ENCODE peak calls at places on chromosomes 16 and 17, in five cellular contexts. C is neuronal stem cell, L is trophoblast cell, P is mesenchymal stem cell, I is H9. Q is an unnamed sample.

GRCh38 chr16:68645494-68646388 is 631 bp downstream of the CDH3 start:
- DNase-seq in C (no peak), L (no peak), P (no peak), I (peak), Q (peak)

GRCh38 chr17:41919165-41919817 is 540 bp upstream of the ACLY start:
- DNase-seq in C (no peak), L (peak), P (no peak), I (peak), Q (peak)

GRCh38 chr17:11807606-11808005 is 189.7 kb downstream of the ZNF18 start:
- DNase-seq in C (no peak), L (no peak), P (no peak), I (no peak), Q (no peak)

GRCh38 chr17:3529817-3530741 is 27.5 kb downstream of the TRPV3 start:
- DNase-seq in C (peak), L (peak), P (no peak), I (peak), Q (no peak)

GRCh38 chr16:3175157-3176153 is 12.5 kb upstream of the OR1F1 start:
- DNase-seq in C (no peak), L (no peak), P (peak), I (peak), Q (peak)

GRCh38 chr16:86928517-86929148 is 350.3 kb downstream of the FOXL1 start:
- DNase-seq in C (no peak), L (no peak), P (peak), I (no peak), Q (no peak)

GRCh38 chr16:52634101-52634500 is 87.2 kb upstream of the TOX3 start:
- DNase-seq in C (no peak), L (no peak), P (no peak), I (no peak), Q (no peak)

GRCh38 chr16:610513-611381 is 20.0 kb upstream of the WFIKKN1 start:
- DNase-seq in C (no peak), L (peak), P (no peak), I (peak), Q (peak)

GRCh38 chr17:61007980-61008379 is 330.3 kb downstream of the BCAS3 start:
- DNase-seq in C (no peak), L (no peak), P (peak), I (peak), Q (no peak)

GRCh38 chr16:22188595-22189442 is 17.3 kb upstream of the EEF2K start:
- DNase-seq in C (no peak), L (peak), P (peak), I (peak), Q (peak)

GRCh38 chr16:53515259-53515658 is 12.2 kb upstream of the AKTIP start:
- DNase-seq in C (no peak), L (peak), P (no peak), I (no peak), Q (no peak)

GRCh38 chr16:79601092-79601977 is 798 bp upstream of the MAF start:
- DNase-seq in C (peak), L (peak), P (peak), I (peak), Q (no peak)

GRCh38 chr16:56726926-56727325 is 3.0 kb upstream of the NUP93 start:
- DNase-seq in C (no peak), L (no peak), P (no peak), I (no peak), Q (no peak)

GRCh38 chr16:56724191-56724590 is 5.7 kb upstream of the NUP93 start:
- DNase-seq in C (no peak), L (no peak), P (no peak), I (no peak), Q (no peak)

GRCh38 chr16:56728027-56728426 is 1.9 kb upstream of the NUP93 start:
- DNase-seq in C (no peak), L (no peak), P (no peak), I (no peak), Q (no peak)

GRCh38 chr16:56729351-56729735 is 586 bp upstream of the NUP93 start:
- DNase-seq in C (no peak), L (no peak), P (no peak), I (no peak), Q (no peak)

DNA sequence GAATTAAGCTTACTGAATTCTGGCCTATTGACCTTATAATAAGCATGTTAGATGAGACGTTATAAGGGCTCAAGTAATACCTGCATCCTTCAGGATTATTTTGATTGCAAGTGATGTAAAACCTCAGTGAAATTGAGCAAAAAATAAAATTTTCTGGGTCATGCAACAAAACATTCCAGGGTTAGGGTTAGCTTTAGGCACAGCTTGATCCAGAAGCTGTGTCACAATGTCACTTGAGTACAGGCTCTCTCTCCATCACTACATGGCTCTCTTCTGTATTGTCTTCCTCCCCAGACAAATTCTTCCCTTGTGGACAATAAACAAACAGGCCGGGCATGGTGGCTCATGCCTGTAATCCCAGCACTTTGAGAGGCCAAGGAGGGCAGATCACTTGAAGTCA is 3.6 kb upstream of the NUP93 start:
- DNase-seq in C (no peak), L (no peak), P (no peak), I (no peak), Q (no peak)
- H3K4ac ChIP-seq in C (no peak), L (no peak), P (no peak), I (no peak), Q (no peak)

GRCh38 chr16:84408314-84408690 is 40.0 kb downstream of the ATP2C2 start:
- DNase-seq in C (no peak), L (no peak), P (no peak), I (no peak), Q (no peak)
- H2BK12ac ChIP-seq in C (no peak), L (no peak), P (no peak), I (no peak), Q (no peak)

GRCh38 chr17:45132569-45133463 is 501 bp upstream of the PLCD3 start:
- DNase-seq in C (peak), L (peak), P (peak), I (peak), Q (no peak)
- H3K4ac ChIP-seq in C (no peak), L (no peak), P (no peak), I (no peak), Q (peak)

GRCh38 chr16:88295526-88296436 is 87.0 kb upstream of the ZNF469 start:
- DNase-seq in C (no peak), L (no peak), P (no peak), I (no peak), Q (no peak)

GRCh38 chr16:88298882-88299745 is 83.6 kb upstream of the ZNF469 start:
- DNase-seq in C (no peak), L (no peak), P (peak), I (no peak), Q (no peak)

GRCh38 chr16:88298166-88298881 is 84.4 kb upstream of the ZNF469 start:
- DNase-seq in C (no peak), L (no peak), P (no peak), I (no peak), Q (no peak)

GRCh38 chr16:88297178-88297720 is 85.5 kb upstream of the ZNF469 start:
- DNase-seq in C (no peak), L (no peak), P (no peak), I (no peak), Q (no peak)

DNA sequence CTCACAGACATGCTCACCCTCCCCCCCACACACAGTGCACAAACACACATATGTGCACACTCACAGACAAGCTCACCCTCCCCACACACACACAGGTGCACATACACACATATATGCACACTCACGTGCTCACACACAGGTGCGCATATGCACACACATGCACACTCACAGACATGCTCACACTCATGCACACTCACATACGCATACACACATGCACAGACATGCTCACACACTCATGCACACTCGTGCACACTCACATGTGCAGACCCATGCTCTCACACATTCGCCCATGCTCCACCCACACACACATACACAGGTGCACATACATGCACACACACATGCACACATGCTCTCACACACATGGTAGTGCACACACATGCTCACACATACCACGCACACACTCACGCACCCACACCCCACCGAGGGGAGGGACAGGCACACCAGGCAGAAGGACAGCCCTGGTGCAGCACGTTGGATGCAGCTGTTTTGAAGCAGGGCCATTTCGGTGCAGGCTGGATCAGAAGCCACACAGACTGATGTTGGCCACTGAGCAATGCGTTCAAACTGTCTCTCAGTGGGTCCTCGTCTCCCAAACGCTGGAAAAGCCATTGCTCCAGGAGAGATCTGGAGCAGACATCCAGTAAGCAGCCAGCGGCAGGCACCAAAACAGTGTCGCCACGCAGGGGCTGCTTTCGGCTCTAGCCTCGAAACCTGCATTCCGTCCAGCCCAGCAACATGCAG is 86.2 kb upstream of the ZNF469 start:
- DNase-seq in C (no peak), L (no peak), P (no peak), I (no peak), Q (no peak)
- H2BK12ac ChIP-seq in C (no peak), L (no peak), P (no peak), I (no peak), Q (peak)

Q was measured in H1.